ENCODE peak calls at places on chromosomes 11 and 22, in six cellular contexts. C is DND-41, O is A549, N is gastrocnemius medialis, U is coronary artery, W is psoas muscle. B is an unnamed sample.

GRCh38 chr11:45665933-45666647 is 668 bp upstream of the CHST1 start:
- DNase-seq in C (peak), O (no peak), N (peak), U (peak), W (peak), B (peak)

GRCh38 chr11:76336597-76336996 is 44.3 kb downstream of the THAP12 start:
- DNase-seq in C (no peak), O (no peak), N (no peak), U (no peak), W (no peak), B (no peak)

GRCh38 chr11:33564856-33565453 is 135.7 kb downstream of the C11orf91 start:
- DNase-seq in C (no peak), O (no peak), N (no peak), U (no peak), W (no peak), B (no peak)

GRCh38 chr11:76744186-76745058 is 38.7 kb upstream of the TSKU start:
- DNase-seq in C (no peak), O (no peak), N (no peak), U (no peak), W (peak), B (no peak)

GRCh38 chr22:32144875-32145274 is 14.2 kb downstream of the C22orf42 start:
- DNase-seq in C (no peak), O (no peak), N (no peak), U (no peak), W (no peak), B (no peak)

GRCh38 chr11:121466063-121466794 is 13.5 kb upstream of the SORL1-AS1 start:
- DNase-seq in C (peak), O (peak), N (peak), U (peak), W (peak), B (peak)

GRCh38 chr11:30412509-30412908 is 89.6 kb downstream of the ARL14EP start:
- DNase-seq in C (no peak), O (no peak), N (no peak), U (no peak), W (no peak), B (no peak)

GRCh38 chr11:64762277-64762915 is 2.6 kb upstream of the PYGM start:
- DNase-seq in C (no peak), O (no peak), N (no peak), U (no peak), W (peak), B (no peak)

GRCh38 chr11:108895579-108896480 is 231.0 kb downstream of the DDX10 start:
- DNase-seq in C (no peak), O (no peak), N (no peak), U (no peak), W (no peak), B (no peak)

GRCh38 chr22:29145321-29146072 is 60.2 kb upstream of the EMID1 start:
- DNase-seq in C (no peak), O (no peak), N (peak), U (peak), W (peak), B (no peak)

GRCh38 chr11:70717961-70718595 is 319.7 kb downstream of the CTTN start:
- DNase-seq in C (no peak), O (no peak), N (no peak), U (no peak), W (peak), B (no peak)

GRCh38 chr22:25482091-25482760 is 82.2 kb upstream of the GRK3 start:
- DNase-seq in C (no peak), O (no peak), N (no peak), U (no peak), W (no peak), B (no peak)

GRCh38 chr22:29722151-29722550 is 2.3 kb downstream of the CABP7 start:
- DNase-seq in C (no peak), O (no peak), N (no peak), U (no peak), W (no peak), B (no peak)

GRCh38 chr22:44795701-44796630 is 43.6 kb downstream of the ARHGAP8 start:
- DNase-seq in C (no peak), O (no peak), N (no peak), U (no peak), W (no peak), B (no peak)

GRCh38 chr11:71180694-71181466 is 71.5 kb downstream of the SHANK2 start:
- DNase-seq in C (no peak), O (no peak), N (no peak), U (peak), W (no peak), B (no peak)

GRCh38 chr11:59756845-59757244 is 1.7 kb downstream of the STX3 start:
- DNase-seq in C (no peak), O (peak), N (peak), U (no peak), W (no peak), B (no peak)

GRCh38 chr11:95897731-95898130 is 26.2 kb downstream of the MTMR2 start:
- DNase-seq in C (no peak), O (no peak), N (no peak), U (no peak), W (no peak), B (no peak)

GRCh38 chr22:48192920-48193319 is 1430.5 kb downstream of the TBC1D22A start:
- DNase-seq in C (no peak), O (no peak), N (no peak), U (peak), W (no peak), B (no peak)

GRCh38 chr11:11845066-11845465 is 3.3 kb downstream of the USP47 start:
- DNase-seq in C (no peak), O (no peak), N (no peak), U (no peak), W (no peak), B (no peak)

GRCh38 chr11:11842426-11843008 is 745 bp downstream of the USP47 start:
- DNase-seq in C (peak), O (peak), N (peak), U (no peak), W (peak), B (no peak)

GRCh38 chr11:11843233-11843632 is 1.5 kb downstream of the USP47 start:
- DNase-seq in C (no peak), O (peak), N (no peak), U (no peak), W (no peak), B (no peak)

GRCh38 chr11:11844272-11844671 is 2.5 kb downstream of the USP47 start:
- DNase-seq in C (no peak), O (no peak), N (no peak), U (no peak), W (no peak), B (no peak)

GRCh38 chr11:11843642-11844041 is 1.9 kb downstream of the USP47 start:
- DNase-seq in C (no peak), O (no peak), N (no peak), U (no peak), W (no peak), B (no peak)
- H3K27ac ChIP-seq in C (peak), O (peak), N (peak), U (peak), W (peak), B (peak)

DNA sequence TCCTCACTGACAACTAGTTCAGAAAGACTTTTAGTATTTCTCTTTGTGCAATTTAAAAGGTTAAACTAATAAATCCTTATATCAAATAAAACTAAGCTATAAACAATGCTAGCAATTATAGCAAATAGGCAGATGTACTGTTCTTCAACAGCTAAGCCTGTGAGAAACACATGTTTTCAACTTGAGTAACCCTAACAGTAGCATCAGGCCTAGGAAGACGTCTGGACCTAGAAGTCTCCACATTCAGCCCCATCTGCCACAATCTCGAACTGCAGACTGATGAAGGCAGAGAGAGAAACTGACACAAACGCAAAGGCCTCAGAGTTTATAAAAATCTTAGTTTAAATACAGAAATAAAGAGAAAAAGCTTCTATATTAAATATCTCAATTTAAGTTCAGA is 2.5 kb downstream of the ST13 start:
- DNase-seq in C (no peak), O (no peak), N (no peak), U (no peak), W (no peak), B (no peak)
- H3K4me3 ChIP-seq in C (peak), O (peak), N (peak), U (no peak), W (peak), B (peak)

GRCh38 chr11:107496011-107496410 is 38.4 kb upstream of the CWF19L2 start:
- DNase-seq in C (no peak), O (no peak), N (no peak), U (no peak), W (no peak), B (no peak)
- H3K27ac ChIP-seq in C (no peak), O (no peak), N (no peak), U (no peak), W (no peak), B (no peak)

GRCh38 chr11:17476317-17477083 is at the start of gene ABCC8:
- DNase-seq in C (peak), O (no peak), N (no peak), U (no peak), W (no peak), B (no peak)
- H3K4me3 ChIP-seq in C (peak), O (peak), N (peak), U (peak), W (peak), B (peak)

DNA sequence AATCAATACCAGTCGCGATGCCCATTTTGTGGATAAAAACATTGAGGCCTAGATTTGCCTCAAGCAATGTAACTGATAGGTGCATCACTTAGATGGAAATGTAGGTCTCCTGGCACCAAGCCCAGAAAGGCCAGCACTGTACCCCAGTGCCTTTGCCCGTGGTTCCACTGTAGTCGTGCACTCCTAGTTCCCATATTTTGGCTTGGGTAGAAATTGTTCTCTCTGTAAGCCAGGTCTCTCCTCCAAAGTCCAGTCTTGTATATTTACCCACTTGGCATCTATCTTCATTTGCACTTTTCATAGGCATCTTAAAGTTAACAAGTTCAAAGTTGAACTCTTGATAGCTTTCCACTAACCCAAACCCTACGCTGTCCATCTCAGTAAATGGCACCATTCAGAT is 41.6 kb upstream of the DMC1 start:
- DNase-seq in C (no peak), O (no peak), N (no peak), U (no peak), W (no peak), B (no peak)
- H3K27ac ChIP-seq in C (no peak), O (no peak), N (no peak), U (no peak), W (no peak), B (no peak)

GRCh38 chr11:132126973-132127900 is 756.8 kb downstream of the NTM start:
- DNase-seq in C (no peak), O (no peak), N (peak), U (no peak), W (no peak), B (no peak)
- H3K4me3 ChIP-seq in C (no peak), O (no peak), N (peak), U (peak), W (peak), B (peak)

DNA sequence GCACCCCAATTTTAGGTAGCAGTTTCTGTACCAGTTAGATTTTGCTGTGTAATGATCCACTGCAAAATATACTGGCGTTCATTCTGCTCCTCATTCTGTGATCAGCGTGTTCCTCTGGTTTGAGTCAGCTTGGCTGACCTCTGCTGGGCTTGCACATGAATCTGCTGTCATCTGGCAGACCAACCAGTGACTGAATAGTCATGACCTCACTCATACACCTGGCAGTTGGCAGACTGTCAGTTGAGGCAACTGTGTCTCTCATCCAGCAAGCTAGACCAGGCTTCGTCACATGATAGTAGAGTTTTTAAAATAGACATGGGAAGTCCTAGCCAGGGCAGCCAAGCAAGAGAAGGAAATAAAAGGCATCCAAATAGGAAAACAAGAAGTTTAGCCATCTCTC is 316.3 kb upstream of the LARGE1 start:
- DNase-seq in C (no peak), O (no peak), N (peak), U (no peak), W (peak), B (no peak)
- H3K27ac ChIP-seq in C (no peak), O (no peak), N (peak), U (no peak), W (no peak), B (no peak)